ENCODE peak calls at places on chromosomes 13 and 19, in seven cellular contexts. G is activated CD4-positive, alpha-beta memory T cell treated with anti-CD3 and anti-CD28 coated beads for 36 hours; M is KG1; B is MG63; O is stimulated activated CD4-positive, alpha-beta T cell treated with anti-CD3 and anti-CD28 coated beads, Interleukin-2, amount 100 ng/mL, for 48 hours; Z is activated naive CD4-positive, alpha-beta T cell; F is cardiac muscle cell. S is an unnamed sample.

GRCh38 chr19:7772752-7773291 is 9.8 kb downstream of the CLEC4M start:
- DNase-seq in G (peak), M (peak), B (no peak), O (peak), Z (no peak), F (peak), S (peak)

GRCh38 chr13:44259045-44260042 is 114.3 kb upstream of the SERP2 start:
- DNase-seq in G (peak), M (peak), B (peak), O (peak), Z (peak), F (peak), S (no peak)

GRCh38 chr13:74919914-74920313 is 562.1 kb downstream of the TBC1D4 start:
- DNase-seq in G (no peak), M (no peak), B (no peak), O (no peak), Z (no peak), F (no peak), S (no peak)

GRCh38 chr19:46077815-46078167 is 37.0 kb upstream of the IGFL4 start:
- DNase-seq in G (no peak), M (no peak), B (no peak), O (no peak), Z (no peak), F (no peak), S (no peak)

GRCh38 chr13:106349080-106349841 is 186.2 kb downstream of the EFNB2 start:
- DNase-seq in G (no peak), M (no peak), B (no peak), O (no peak), Z (no peak), F (peak), S (peak)

GRCh38 chr13:33367931-33368330 is 82.4 kb upstream of the STARD13 start:
- DNase-seq in G (no peak), M (no peak), B (no peak), O (no peak), Z (no peak), F (peak), S (no peak)

GRCh38 chr19:51448011-51448744 is 10.1 kb downstream of the SIGLEC8 start:
- DNase-seq in G (peak), M (no peak), B (no peak), O (no peak), Z (no peak), F (no peak), S (no peak)

GRCh38 chr13:28493740-28494536 is 990 bp downstream of the FLT1 start:
- DNase-seq in G (peak), M (no peak), B (no peak), O (no peak), Z (no peak), F (no peak), S (no peak)

GRCh38 chr13:74246398-74246975 is 112.3 kb upstream of the KLF12 start:
- DNase-seq in G (peak), M (no peak), B (no peak), O (no peak), Z (no peak), F (peak), S (no peak)

GRCh38 chr13:45623516-45624090 is 8.1 kb upstream of the ERICH6B start:
- DNase-seq in G (no peak), M (peak), B (no peak), O (no peak), Z (no peak), F (peak), S (peak)

GRCh38 chr19:29596885-29597525 is 9.1 kb upstream of the POP4 start:
- DNase-seq in G (no peak), M (no peak), B (no peak), O (no peak), Z (no peak), F (peak), S (peak)

GRCh38 chr19:782195-783043 is 14.8 kb upstream of the PTBP1 start:
- DNase-seq in G (no peak), M (no peak), B (peak), O (no peak), Z (no peak), F (peak), S (peak)

GRCh38 chr19:2546128-2547032 is 70.5 kb downstream of the GADD45B start:
- DNase-seq in G (no peak), M (no peak), B (no peak), O (no peak), Z (no peak), F (peak), S (peak)

GRCh38 chr13:34250151-34250550 is 432.2 kb downstream of the RFC3 start:
- DNase-seq in G (no peak), M (no peak), B (no peak), O (no peak), Z (no peak), F (no peak), S (no peak)

GRCh38 chr13:37878921-37879320 is 9.3 kb upstream of the TRPC4 start:
- DNase-seq in G (no peak), M (no peak), B (no peak), O (no peak), Z (no peak), F (no peak), S (no peak)

GRCh38 chr13:25177012-25177411 is 4.9 kb upstream of the AMER2 start:
- DNase-seq in G (no peak), M (no peak), B (no peak), O (no peak), Z (no peak), F (no peak), S (no peak)

GRCh38 chr19:6709549-6709948 is 10.9 kb downstream of the C3 start:
- DNase-seq in G (no peak), M (no peak), B (no peak), O (no peak), Z (no peak), F (no peak), S (no peak)

GRCh38 chr13:43374621-43375020 is 351.2 kb downstream of the DNAJC15 start:
- DNase-seq in G (no peak), M (no peak), B (no peak), O (no peak), Z (no peak), F (peak), S (no peak)

GRCh38 chr19:38693380-38694223 is 46.2 kb downstream of the ACTN4 start:
- DNase-seq in G (peak), M (peak), B (no peak), O (no peak), Z (no peak), F (peak), S (peak)

GRCh38 chr13:99916366-99917103 is 55.0 kb downstream of the ZIC5 start:
- DNase-seq in G (no peak), M (no peak), B (no peak), O (no peak), Z (no peak), F (peak), S (peak)

GRCh38 chr13:36418022-36418805 is 14.1 kb upstream of the CCNA1 start:
- DNase-seq in G (no peak), M (peak), B (peak), O (no peak), Z (no peak), F (peak), S (no peak)

GRCh38 chr13:99985243-99985874 is 3.8 kb downstream of the ZIC2 start:
- DNase-seq in G (peak), M (no peak), B (no peak), O (no peak), Z (no peak), F (no peak), S (no peak)

GRCh38 chr19:12833418-12833746 is 997 bp downstream of the RTBDN start:
- DNase-seq in G (no peak), M (no peak), B (no peak), O (no peak), Z (no peak), F (no peak), S (no peak)

GRCh38 chr19:14450168-14450874 is 17.2 kb downstream of the PKN1 start:
- DNase-seq in G (peak), M (no peak), B (peak), O (peak), Z (no peak), F (no peak), S (peak)

GRCh38 chr19:17540174-17540573 is 15.3 kb upstream of the COLGALT1 start:
- DNase-seq in G (no peak), M (no peak), B (no peak), O (no peak), Z (no peak), F (no peak), S (no peak)

GRCh38 chr13:109595466-109595865 is 190.9 kb downstream of the IRS2 start:
- DNase-seq in G (no peak), M (no peak), B (no peak), O (no peak), Z (no peak), F (no peak), S (no peak)

GRCh38 chr19:47390533-47391488 is 28.5 kb downstream of the MEIS3 start:
- DNase-seq in G (no peak), M (no peak), B (no peak), O (no peak), Z (no peak), F (no peak), S (no peak)

GRCh38 chr19:492091-492531 is 4.2 kb upstream of the MADCAM1 start:
- DNase-seq in G (peak), M (no peak), B (no peak), O (no peak), Z (peak), F (no peak), S (no peak)

GRCh38 chr13:94269557-94269956 is 209.9 kb downstream of the DCT start:
- DNase-seq in G (no peak), M (no peak), B (no peak), O (no peak), Z (no peak), F (no peak), S (no peak)

GRCh38 chr13:33007237-33007636 is 9.0 kb upstream of the KL start:
- DNase-seq in G (no peak), M (no peak), B (no peak), O (no peak), Z (no peak), F (no peak), S (no peak)

GRCh38 chr13:95195146-95195545 is 106.1 kb downstream of the ABCC4 start:
- DNase-seq in G (no peak), M (no peak), B (no peak), O (no peak), Z (no peak), F (no peak), S (no peak)

GRCh38 chr13:75566658-75567057 is 17.1 kb downstream of the UCHL3 start:
- DNase-seq in G (no peak), M (no peak), B (no peak), O (no peak), Z (no peak), F (peak), S (peak)

GRCh38 chr13:110356362-110356761 is 49.3 kb downstream of the COL4A2 start:
- DNase-seq in G (no peak), M (no peak), B (no peak), O (no peak), Z (no peak), F (no peak), S (no peak)

GRCh38 chr19:28644261-28644660 is 568.7 kb downstream of the UQCRFS1 start:
- DNase-seq in G (no peak), M (no peak), B (no peak), O (no peak), Z (no peak), F (no peak), S (no peak)

GRCh38 chr13:99677388-99677951 is 176.2 kb downstream of the TM9SF2 start:
- DNase-seq in G (no peak), M (no peak), B (no peak), O (no peak), Z (no peak), F (peak), S (no peak)

GRCh38 chr13:77038907-77039470 is 12.0 kb upstream of the FBXL3 start:
- DNase-seq in G (no peak), M (no peak), B (no peak), O (no peak), Z (no peak), F (no peak), S (no peak)

S was measured in HT-29.